ENCODE peak calls at places on chromosomes 13 and 19, in seven cellular contexts. P is H1, H is GM23248, S is mammary epithelial cell, K is MM.1S, A is mesendoderm, U is cardiac muscle cell. E is an unnamed sample.

GRCh38 chr19:4717966-4718701 is 5.5 kb downstream of the DPP9 start:
- DNase-seq in P (no peak), H (no peak), S (no peak), K (no peak), A (no peak), U (no peak), E (no peak)

GRCh38 chr19:29302002-29302928 is 89.3 kb upstream of the UQCRFS1 start:
- DNase-seq in P (no peak), H (no peak), S (no peak), K (no peak), A (no peak), U (no peak), E (no peak)

GRCh38 chr13:109654341-109655205 is 131.8 kb downstream of the IRS2 start:
- DNase-seq in P (no peak), H (no peak), S (no peak), K (no peak), A (no peak), U (no peak), E (no peak)

GRCh38 chr19:16315825-16316505 is 8.7 kb upstream of the KLF2 start:
- DNase-seq in P (no peak), H (peak; percentile 98), S (peak; percentile 74), K (no peak), A (no peak), U (peak; percentile 48), E (no peak)

GRCh38 chr19:23015660-23016059 is 12.7 kb upstream of the ZNF728 start:
- DNase-seq in P (no peak), H (no peak), S (no peak), K (no peak), A (no peak), U (no peak), E (no peak)

GRCh38 chr13:98487522-98487921 is 89.4 kb downstream of the STK24 start:
- DNase-seq in P (no peak), H (no peak), S (no peak), K (no peak), A (no peak), U (no peak), E (no peak)

GRCh38 chr19:5314012-5314906 is 26.4 kb downstream of the PTPRS start:
- DNase-seq in P (no peak), H (peak; percentile 42), S (peak; percentile 14), K (no peak), A (no peak), U (no peak), E (no peak)

GRCh38 chr13:113607477-113608245 is 23.1 kb downstream of the TFDP1 start:
- DNase-seq in P (no peak), H (no peak), S (no peak), K (no peak), A (no peak), U (no peak), E (no peak)

GRCh38 chr13:27200413-27201066 is 28.9 kb upstream of the USP12 start:
- DNase-seq in P (no peak), H (no peak), S (no peak), K (no peak), A (no peak), U (no peak), E (no peak)

GRCh38 chr19:55259540-55260210 is 858 bp upstream of the PPP6R1 start:
- DNase-seq in P (no peak), H (no peak), S (no peak), K (no peak), A (peak; percentile 39), U (no peak), E (no peak)

GRCh38 chr13:102873653-102874052 is 27.8 kb downstream of the ERCC5 start:
- DNase-seq in P (no peak), H (peak; percentile 24), S (peak; percentile 67), K (no peak), A (no peak), U (no peak), E (no peak)

GRCh38 chr19:29858000-29858596 is 46.3 kb downstream of the CCNE1 start:
- DNase-seq in P (no peak), H (peak; percentile 28), S (no peak), K (peak; percentile 33), A (peak; percentile 69), U (peak; percentile 54), E (no peak)

GRCh38 chr13:55553736-55554135 is 1587.0 kb upstream of the PRR20A start:
- DNase-seq in P (no peak), H (no peak), S (no peak), K (no peak), A (no peak), U (no peak), E (no peak)

GRCh38 chr19:51293571-51294210 is 17.8 kb upstream of the IGLON5 start:
- DNase-seq in P (no peak), H (no peak), S (no peak), K (no peak), A (peak; percentile 46), U (no peak), E (no peak)

GRCh38 chr19:45468159-45468651 is 409 bp downstream of the FOSB start:
- DNase-seq in P (no peak), H (peak; percentile 62), S (no peak), K (no peak), A (peak; percentile 46), U (peak; percentile 44), E (no peak)

GRCh38 chr19:2216361-2217225 is 19.5 kb downstream of the PLEKHJ1 start:
- DNase-seq in P (no peak), H (no peak), S (no peak), K (no peak), A (no peak), U (no peak), E (no peak)

GRCh38 chr13:77207943-77208342 is 119.0 kb downstream of the MYCBP2 start:
- DNase-seq in P (no peak), H (peak; percentile 60), S (peak; percentile 82), K (no peak), A (no peak), U (no peak), E (no peak)
- H3K36me3 ChIP-seq in P (peaks cover 11% of the 10 kb centered on the region), H (peaks cover 19% of the 10 kb centered on the region), S (peaks cover 3% of the 10 kb centered on the region), K (peaks cover 10% of the 10 kb centered on the region), A (no peaks in the 10 kb centered on the region), U (peaks cover 19% of the 10 kb centered on the region), E (no peaks in the 10 kb centered on the region)

GRCh38 chr13:75761373-75761772 is 125.2 kb downstream of the LMO7 start:
- DNase-seq in P (no peak), H (peak; percentile 39), S (no peak), K (no peak), A (no peak), U (no peak), E (no peak)
- H3K36me3 ChIP-seq in P (no peaks in the 10 kb centered on the region), H (peaks cover 19% of the 10 kb centered on the region), S (no peaks in the 10 kb centered on the region), K (no peaks in the 10 kb centered on the region), A (no peaks in the 10 kb centered on the region), U (no peaks in the 10 kb centered on the region), E (no peaks in the 10 kb centered on the region)

GRCh38 chr19:49881186-49881585 is 3.7 kb downstream of the TBC1D17 start:
- DNase-seq in P (no peak), H (no peak), S (no peak), K (no peak), A (no peak), U (no peak), E (no peak)
- H3K36me3 ChIP-seq in P (peaks cover 49% of the 10 kb centered on the region), H (peaks cover 17% of the 10 kb centered on the region), S (peaks cover 12% of the 10 kb centered on the region), K (no peaks in the 10 kb centered on the region), A (peaks cover 4% of the 10 kb centered on the region), U (peaks cover 37% of the 10 kb centered on the region), E (peaks cover 43% of the 10 kb centered on the region)

GRCh38 chr13:44976196-44976595 is 13.1 kb downstream of the NUFIP1 start:
- DNase-seq in P (no peak), H (no peak), S (no peak), K (no peak), A (no peak), U (no peak), E (no peak)
- H3K36me3 ChIP-seq in P (peaks cover 44% of the 10 kb centered on the region), H (peaks cover 19% of the 10 kb centered on the region), S (peaks cover 12% of the 10 kb centered on the region), K (no peaks in the 10 kb centered on the region), A (peaks cover 2% of the 10 kb centered on the region), U (peaks cover 41% of the 10 kb centered on the region), E (peaks cover 11% of the 10 kb centered on the region)

DNA sequence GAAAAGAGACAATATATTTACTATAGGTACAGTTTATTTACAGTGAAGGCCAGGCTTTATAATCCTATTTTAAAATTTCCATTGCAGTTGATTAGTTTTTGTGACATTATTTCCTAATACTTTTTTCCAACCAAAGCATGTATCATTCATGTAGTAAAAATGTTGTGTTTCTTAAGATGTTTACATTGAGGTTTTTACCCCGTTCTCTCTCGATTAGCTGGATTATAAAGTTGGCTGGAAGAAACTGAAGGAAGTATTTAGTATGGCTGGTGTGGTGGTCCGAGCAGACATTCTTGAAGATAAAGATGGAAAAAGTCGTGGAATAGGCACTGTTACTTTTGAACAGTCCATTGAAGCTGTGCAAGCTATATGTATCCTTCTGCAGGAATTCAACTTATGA is 21.2 kb downstream of the HNRNPM start:
- DNase-seq in P (no peak), H (no peak), S (no peak), K (no peak), A (no peak), U (no peak), E (no peak)
- H3K36me3 ChIP-seq in P (peaks cover 93% of the 10 kb centered on the region), H (peaks cover 60% of the 10 kb centered on the region), S (peaks cover 40% of the 10 kb centered on the region), K (peaks cover 41% of the 10 kb centered on the region), A (peaks cover 36% of the 10 kb centered on the region), U (peaks cover 64% of the 10 kb centered on the region), E (peaks cover 50% of the 10 kb centered on the region)

DNA sequence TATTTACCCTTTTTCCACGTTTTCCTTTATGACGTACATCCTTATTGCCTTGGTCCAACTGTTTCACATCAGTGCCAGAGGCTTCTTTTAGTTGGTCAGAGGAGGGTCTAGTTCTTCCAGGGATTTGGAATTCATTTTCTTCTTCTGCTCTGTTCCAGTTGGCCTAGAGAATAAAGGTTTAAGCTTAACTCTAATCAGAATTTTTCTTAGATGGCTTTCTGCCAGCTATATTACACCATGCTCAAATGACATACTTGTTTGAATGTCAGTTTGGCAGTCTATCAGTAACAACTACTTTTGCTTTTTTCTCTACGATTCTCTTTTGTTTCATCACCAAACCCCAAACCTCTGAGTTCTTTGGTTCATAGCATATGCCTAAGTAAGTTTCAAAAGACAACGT is 16.8 kb downstream of the SPART start:
- DNase-seq in P (no peak), H (no peak), S (no peak), K (no peak), A (no peak), U (no peak), E (no peak)
- H3K36me3 ChIP-seq in P (peaks cover 5% of the 10 kb centered on the region), H (peaks cover 60% of the 10 kb centered on the region), S (peaks cover 13% of the 10 kb centered on the region), K (no peaks in the 10 kb centered on the region), A (no peaks in the 10 kb centered on the region), U (peaks cover 29% of the 10 kb centered on the region), E (no peaks in the 10 kb centered on the region)